ENCODE peak calls at places on chromosomes 6 and 20, in seven cellular contexts. K is kidney epithelial cell, P is SK-N-SH, D is cardiac muscle cell, B is GM13976, H is keratinocyte, M is tibial nerve. N is an unnamed sample.

GRCh38 chr6:88899569-88900316 is 63.7 kb downstream of the RNGTT start:
- DNase-seq in K (no peak), P (no peak), D (no peak), B (no peak), H (no peak), M (no peak), N (no peak)

GRCh38 chr6:84549912-84550311 is 214.5 kb downstream of the TBX18 start:
- DNase-seq in K (no peak), P (peak), D (no peak), B (no peak), H (no peak), M (no peak), N (no peak)

GRCh38 chr6:72984981-72985665 is 240.2 kb downstream of the KHDC1L start:
- DNase-seq in K (no peak), P (no peak), D (no peak), B (no peak), H (no peak), M (no peak), N (no peak)

GRCh38 chr20:50048420-50049166 is 64.4 kb downstream of the UBE2V1 start:
- DNase-seq in K (no peak), P (no peak), D (no peak), B (no peak), H (no peak), M (no peak), N (no peak)

GRCh38 chr6:146336200-146336599 is 207.4 kb upstream of the RAB32 start:
- DNase-seq in K (no peak), P (no peak), D (no peak), B (no peak), H (no peak), M (no peak), N (no peak)

GRCh38 chr6:96631248-96631647 is 68.3 kb downstream of the FHL5 start:
- DNase-seq in K (peak), P (no peak), D (no peak), B (no peak), H (no peak), M (no peak), N (no peak)

GRCh38 chr6:101011165-101011564 is 130.0 kb upstream of the ASCC3 start:
- DNase-seq in K (no peak), P (no peak), D (no peak), B (no peak), H (no peak), M (no peak), N (no peak)

GRCh38 chr6:79302341-79302740 is 67.9 kb upstream of the HMGN3 start:
- DNase-seq in K (no peak), P (no peak), D (no peak), B (no peak), H (peak), M (no peak), N (no peak)

GRCh38 chr20:47284373-47284772 is 72.1 kb downstream of the ZMYND8 start:
- DNase-seq in K (no peak), P (peak), D (no peak), B (no peak), H (no peak), M (no peak), N (no peak)

GRCh38 chr6:127547215-127547614 is 28.1 kb upstream of the MTCL3 start:
- DNase-seq in K (no peak), P (no peak), D (peak), B (no peak), H (no peak), M (no peak), N (no peak)
- TF ChIP-seq CTCF in K (peak), P (peak), D (peak), B (no peak), H (peak), M (no peak), N (no peak)

DNA sequence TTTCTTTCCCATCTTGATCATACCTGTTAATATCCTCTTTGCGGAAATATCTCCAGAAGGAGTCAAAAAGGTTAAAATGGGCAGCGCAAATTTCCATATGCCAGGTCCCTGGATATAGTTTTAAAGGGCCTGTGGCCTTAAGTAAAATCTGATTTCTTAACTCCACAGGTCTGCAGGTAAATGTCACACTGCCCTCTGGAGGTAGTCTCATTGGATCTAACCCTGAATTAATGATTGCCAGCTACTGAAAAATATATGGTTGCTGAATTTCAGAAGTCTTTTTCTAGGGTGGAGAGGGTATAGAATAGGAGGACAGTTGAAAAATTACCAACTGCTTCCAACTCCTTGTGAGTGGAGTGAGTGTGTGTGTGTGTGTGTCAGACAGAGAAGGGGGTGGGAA is 8.5 kb downstream of the MOXD1 start:
- DNase-seq in K (peak), P (no peak), D (no peak), B (no peak), H (no peak), M (no peak), N (no peak)
- TF ChIP-seq CTCF in K (peak), P (peak), D (peak), B (no peak), H (peak), M (no peak), N (no peak)

DNA sequence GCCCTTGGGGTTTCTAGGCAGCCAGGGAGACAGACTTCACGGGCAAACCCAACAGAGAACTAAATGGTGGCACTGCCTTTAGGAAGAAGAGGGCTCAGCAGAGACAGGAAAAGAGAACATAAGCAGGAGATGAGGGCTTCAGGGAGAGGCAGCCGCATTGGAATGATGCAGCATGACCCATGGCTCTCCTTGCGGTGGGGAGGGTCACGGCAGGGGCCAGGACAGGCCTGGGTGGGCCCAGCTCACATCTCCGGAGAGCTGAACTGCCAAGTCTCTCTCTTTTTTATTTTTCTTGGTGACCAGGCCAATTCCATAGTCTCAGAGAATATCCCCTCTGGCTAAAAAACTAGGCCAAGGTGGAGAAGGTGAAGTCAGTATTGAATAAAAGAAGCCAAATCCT is 77.4 kb upstream of the TRAF3IP2 start:
- DNase-seq in K (no peak), P (no peak), D (no peak), B (no peak), H (no peak), M (no peak), N (no peak)
- TF ChIP-seq CTCF in K (no peak), P (no peak), D (no peak), B (no peak), H (no peak), M (no peak), N (no peak)

DNA sequence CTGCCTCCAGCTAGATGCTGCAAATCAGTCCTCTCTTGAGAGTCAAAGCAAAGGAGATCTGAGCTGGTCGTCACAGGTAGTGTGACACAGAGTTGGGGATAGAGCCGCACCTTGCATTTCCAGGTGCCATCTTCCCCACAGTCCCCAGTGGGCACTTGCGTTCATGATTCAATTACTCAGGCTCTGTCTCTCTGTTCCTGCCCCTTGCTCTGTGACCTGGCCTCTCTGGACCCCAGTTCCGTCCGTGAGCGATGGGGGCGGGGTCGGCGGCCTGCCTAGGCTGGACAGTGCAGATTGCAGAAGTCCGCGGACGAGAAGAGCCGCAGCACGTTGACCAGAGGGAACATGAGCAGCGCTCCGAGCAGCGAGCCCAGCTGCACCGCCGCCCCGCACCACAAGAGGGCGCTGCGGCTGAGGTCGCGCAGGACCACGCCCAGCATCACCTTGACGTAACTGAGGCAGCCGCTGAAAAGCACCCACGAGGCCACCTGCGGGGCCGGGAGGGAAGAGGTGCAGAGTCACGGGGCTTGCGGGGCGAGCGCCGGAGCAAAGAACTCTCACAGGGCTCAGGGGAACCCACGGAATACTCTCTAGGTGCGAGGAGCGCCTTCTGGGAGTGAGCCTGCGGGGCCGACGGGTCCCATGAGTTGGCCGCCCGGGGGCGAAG is 7.4 kb downstream of the SLC52A3 start:
- DNase-seq in K (no peak), P (peak), D (peak), B (peak), H (no peak), M (no peak), N (peak)
- TF ChIP-seq CTCF in K (peak), P (peak), D (peak), B (peak), H (peak), M (no peak), N (peak)